ENCODE peak calls at places on chromosome 4, in five cellular contexts. Q, F, T, Z and L are unnamed samples.

GRCh38 chr4:16224669-16225068 is 1.6 kb downstream of the TAPT1 start:
- DNase-seq in Q (no peak), F (no peak), T (no peak), Z (no peak), L (no peak)

GRCh38 chr4:161486454-161486853 is 677.3 kb downstream of the FSTL5 start:
- DNase-seq in Q (no peak), F (no peak), T (no peak), Z (no peak), L (no peak)

GRCh38 chr4:114606240-114606639 is 7.6 kb downstream of the UGT8 start:
- DNase-seq in Q (no peak), F (no peak), T (no peak), Z (no peak), L (no peak)

GRCh38 chr4:42895452-42895851 is 2.9 kb downstream of the GRXCR1 start:
- DNase-seq in Q (no peak), F (no peak), T (no peak), Z (no peak), L (no peak)

GRCh38 chr4:187321741-187322140 is 598.1 kb upstream of the FAT1 start:
- DNase-seq in Q (no peak), F (no peak), T (no peak), Z (no peak), L (no peak)

GRCh38 chr4:82372502-82372873 is 1.3 kb downstream of the HNRNPD start:
- DNase-seq in Q (peak; percentile 21), F (no peak), T (peak; percentile 21), Z (peak; percentile 49), L (no peak)

GRCh38 chr4:5378002-5378401 is 326.7 kb downstream of the STK32B start:
- DNase-seq in Q (no peak), F (no peak), T (no peak), Z (no peak), L (no peak)

GRCh38 chr4:152815078-152815477 is 35.3 kb downstream of the ARFIP1 start:
- DNase-seq in Q (no peak), F (no peak), T (no peak), Z (no peak), L (no peak)

GRCh38 chr4:118221193-118221800 is 131.5 kb downstream of the PRSS12 start:
- DNase-seq in Q (no peak), F (peak; percentile 10), T (no peak), Z (no peak), L (no peak)

GRCh38 chr4:1711055-1711905 is 839 bp downstream of the SLBP start:
- DNase-seq in Q (peak; percentile 20), F (no peak), T (no peak), Z (peak; percentile 70), L (no peak)

GRCh38 chr4:77473509-77473908 is 132.1 kb upstream of the CXCL13 start:
- DNase-seq in Q (no peak), F (no peak), T (no peak), Z (no peak), L (no peak)